ENCODE peak calls at places on chromosomes 4 and X, in five cellular contexts. Y is IMR-90; Z is GM04504; K is activated naive CD8-positive, alpha-beta T cell treated with anti-CD3 and anti-CD28 coated beads, Interleukin-2, amount 10 ng/mL, durations not matched to agents 7 days and 5 days; V is GM10248. I is an unnamed sample.

GRCh38 chrX:84047339-84047738 is 140.7 kb downstream of the RPS6KA6 start:
- DNase-seq in Y (no peak), Z (no peak), V (no peak), K (no peak), I (no peak)

GRCh38 chr4:152010680-152011079 is 249.9 kb upstream of the GATB start:
- DNase-seq in K (no peak), Z (no peak), V (no peak), Y (no peak), I (no peak)

GRCh38 chr4:3414421-3415279 is 27.1 kb upstream of the HGFAC start:
- DNase-seq in Y (no peak), V (no peak), K (no peak), Z (no peak), I (no peak)

GRCh38 chr4:163679189-163679588 is 184.7 kb downstream of the TMA16 start:
- DNase-seq in V (peak), Y (peak), Z (no peak), K (no peak), I (no peak)

GRCh38 chr4:147793973-147794690 is 62.2 kb downstream of the ARHGAP10 start:
- DNase-seq in Z (no peak), Y (no peak), K (no peak), V (peak), I (no peak)

GRCh38 chr4:168766537-168767316 is 243.3 kb downstream of the CBR4 start:
- DNase-seq in Z (peak), V (no peak), K (no peak), Y (peak), I (peak)

GRCh38 chrX:73758253-73758652 is 195.3 kb downstream of the CHIC1 start:
- DNase-seq in Y (no peak), Z (no peak), V (no peak), K (no peak), I (no peak)

GRCh38 chr4:150080335-150080734 is 2.1 kb downstream of the DCLK2 start:
- DNase-seq in K (no peak), V (no peak), Y (peak), Z (no peak), I (no peak)

GRCh38 chr4:94455081-94455480 is 3.3 kb downstream of the PDLIM5 start:
- DNase-seq in Z (peak), K (no peak), V (no peak), Y (peak), I (no peak)

GRCh38 chrX:67523932-67524331 is 19.9 kb upstream of the AR start:
- DNase-seq in K (no peak), Y (no peak), Z (no peak), V (no peak), I (no peak)

GRCh38 chr4:147863111-147863747 is 131.3 kb downstream of the ARHGAP10 start:
- DNase-seq in Z (no peak), V (no peak), Y (no peak), K (no peak), I (no peak)

GRCh38 chrX:28910501-28910900 is 323.3 kb downstream of the IL1RAPL1 start:
- DNase-seq in Y (peak), V (no peak), Z (no peak), K (no peak), I (no peak)

GRCh38 chrX:1244164-1245076 is 24.2 kb upstream of the CSF2RA start:
- DNase-seq in V (peak), Z (no peak), Y (no peak), K (no peak), I (no peak)

GRCh38 chrX:69082753-69083150 is 82.5 kb downstream of the PJA1 start:
- DNase-seq in Y (no peak), V (no peak), Z (no peak), K (no peak), I (no peak)

GRCh38 chr4:83830138-83830537 is 294.2 kb downstream of the GPAT3 start:
- DNase-seq in Y (no peak), Z (no peak), V (no peak), K (no peak), I (no peak)

GRCh38 chr4:101843054-101843453 is 52.5 kb downstream of the BANK1 start:
- DNase-seq in V (no peak), Y (no peak), Z (no peak), K (no peak), I (no peak)

GRCh38 chrX:3728454-3728853 is 15.0 kb upstream of the PRKX start:
- DNase-seq in Z (no peak), V (no peak), Y (peak), K (no peak), I (no peak)

GRCh38 chr4:188433916-188434315 is 294.7 kb downstream of the TRIML1 start:
- DNase-seq in V (no peak), K (no peak), Y (peak), Z (no peak), I (no peak)

GRCh38 chrX:24643116-24643515 is 4.0 kb downstream of the PCYT1B start:
- DNase-seq in Y (no peak), Z (no peak), K (no peak), V (no peak), I (no peak)